ENCODE peak calls at places on chromosomes 5 and 9, in nine cellular contexts. A is HFF-Myc, H is fibroblast of pulmonary artery, K is progenitor cell of endocrine pancreas, B is A549, X is lung, T is neural crest cell, N is heart right ventricle, E is epithelial cell of esophagus. C is an unnamed sample.

GRCh38 chr5:95537501-95537900 is 17.3 kb downstream of the SKIC3 start:
- DNase-seq in A (no peak), H (peak; percentile 7), K (no peak), B (no peak), X (no peak), T (no peak), N (no peak), E (no peak), C (no peak)

GRCh38 chr9:115640887-115641286 is 512.7 kb upstream of the PAPPA start:
- DNase-seq in A (peak; percentile 29), H (peak; percentile 76), K (no peak), B (no peak), X (no peak), T (no peak), N (no peak), E (peak; percentile 77), C (no peak)

GRCh38 chr5:151646334-151646733 is 40.4 kb downstream of the SPARC start:
- DNase-seq in A (no peak), H (no peak), K (no peak), B (no peak), X (no peak), T (no peak), N (no peak), E (peak; percentile 69), C (no peak)

GRCh38 chr5:177189416-177189815 is 55.8 kb downstream of the NSD1 start:
- DNase-seq in A (no peak), H (peak; percentile 10), K (no peak), B (no peak), X (no peak), T (no peak), N (no peak), E (no peak), C (no peak)

GRCh38 chr5:71640408-71640807 is 53.3 kb downstream of the MCCC2 start:
- DNase-seq in A (no peak), H (no peak), K (no peak), B (no peak), X (no peak), T (no peak), N (no peak), E (no peak), C (no peak)

GRCh38 chr5:72503888-72504491 is 3.2 kb downstream of the ZNF366 start:
- DNase-seq in A (no peak), H (peak; percentile 50), K (no peak), B (peak; percentile 33), X (no peak), T (no peak), N (no peak), E (no peak), C (no peak)

GRCh38 chr9:81787747-81788632 is 98.6 kb upstream of the TLE1 start:
- DNase-seq in A (peak; percentile 73), H (peak; percentile 97), K (no peak), B (peak; percentile 80), X (peak; percentile 31), T (no peak), N (no peak), E (peak; percentile 55), C (no peak)

GRCh38 chr5:29085142-29085541 is 2046.8 kb upstream of the CDH9 start:
- DNase-seq in A (no peak), H (no peak), K (no peak), B (no peak), X (no peak), T (no peak), N (no peak), E (no peak), C (no peak)

GRCh38 chr9:14865206-14865605 is 45.0 kb downstream of the FREM1 start:
- DNase-seq in A (no peak), H (no peak), K (no peak), B (no peak), X (no peak), T (no peak), N (no peak), E (no peak), C (no peak)

GRCh38 chr5:169160405-169160901 is 140.5 kb downstream of the SLIT3 start:
- DNase-seq in A (no peak), H (peak; percentile 59), K (no peak), B (peak; percentile 46), X (no peak), T (no peak), N (no peak), E (peak; percentile 10), C (no peak)

GRCh38 chr5:52119768-52120167 is 667.9 kb upstream of the ITGA1 start:
- DNase-seq in A (no peak), H (no peak), K (no peak), B (no peak), X (no peak), T (no peak), N (no peak), E (no peak), C (no peak)

GRCh38 chr9:38372685-38373619 is 19.6 kb upstream of the ALDH1B1 start:
- DNase-seq in A (no peak), H (no peak), K (no peak), B (no peak), X (no peak), T (no peak), N (no peak), E (no peak), C (no peak)

GRCh38 chr5:177301503-177302165 is 1.9 kb downstream of the RAB24 start:
- DNase-seq in A (no peak), H (no peak), K (no peak), B (no peak), X (peak; percentile 77), T (no peak), N (no peak), E (peak; percentile 99), C (no peak)

GRCh38 chr9:108671156-108671555 is 184.6 kb downstream of the ACTL7B start:
- DNase-seq in A (peak; percentile 50), H (peak; percentile 13), K (no peak), B (peak; percentile 45), X (no peak), T (no peak), N (no peak), E (peak; percentile 85), C (no peak)

GRCh38 chr5:14142856-14143508 is at the start of gene TRIO:
- DNase-seq in A (peak; percentile 76), H (peak; percentile 93), K (peak; percentile 94), B (peak; percentile 90), X (peak; percentile 91), T (peak; percentile 97), N (peak; percentile 93), E (peak; percentile 88), C (peak; percentile 90)

GRCh38 chr5:59569608-59570334 is 323.8 kb downstream of the PDE4D start:
- DNase-seq in A (no peak), H (no peak), K (no peak), B (no peak), X (no peak), T (no peak), N (no peak), E (no peak), C (no peak)
- TF ChIP-seq CTCF in A (no peak), H (no peak), K (no peak), B (peak; percentile 36), X (no peak), T (no peak), N (no peak), E (no peak), C (no peak)

DNA sequence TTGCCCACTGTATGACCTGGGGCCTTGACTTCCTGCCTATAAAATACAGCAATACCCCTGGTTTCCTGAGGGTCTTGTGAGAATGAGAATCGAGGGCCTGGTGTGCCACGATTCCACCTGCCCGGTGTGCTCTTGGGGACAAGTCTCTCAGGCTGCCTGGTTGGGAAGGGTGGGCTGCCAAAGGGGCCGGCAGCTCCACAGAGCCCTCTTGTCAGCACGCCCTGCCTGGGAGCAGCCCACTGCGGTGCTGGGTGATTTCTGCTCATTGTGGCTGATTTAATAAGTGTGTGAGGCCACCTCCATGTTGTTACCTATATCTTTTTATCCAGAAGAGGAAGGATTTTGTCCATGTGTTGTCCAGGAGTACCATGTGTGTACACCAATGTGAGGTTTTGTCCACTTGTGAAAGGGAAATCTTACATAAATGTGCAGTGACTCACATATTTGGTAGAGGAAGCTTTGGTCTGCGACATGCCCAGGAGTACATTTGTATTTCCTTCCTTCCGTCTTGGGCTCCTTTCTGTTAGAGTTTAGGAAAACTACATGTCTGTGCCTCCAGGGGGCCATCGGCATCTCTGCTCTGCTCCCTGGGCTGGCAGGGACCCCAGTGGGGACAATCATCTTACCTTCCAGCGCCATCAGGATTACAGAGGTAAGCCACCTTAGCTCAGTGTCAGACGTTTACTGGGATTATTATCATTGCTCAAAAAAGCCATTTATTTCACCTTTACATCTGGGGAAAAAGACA is 108.6 kb downstream of the PHF2 start:
- DNase-seq in A (no peak), H (peak; percentile 27), K (peak; percentile 9), B (no peak), X (peak; percentile 10), T (no peak), N (no peak), E (peak; percentile 39), C (no peak)
- TF ChIP-seq CTCF in A (peak; percentile 21), H (peak; percentile 31), K (peak; percentile 54), B (no peak), X (no peak), T (peak; percentile 46), N (no peak), E (no peak), C (no peak)

DNA sequence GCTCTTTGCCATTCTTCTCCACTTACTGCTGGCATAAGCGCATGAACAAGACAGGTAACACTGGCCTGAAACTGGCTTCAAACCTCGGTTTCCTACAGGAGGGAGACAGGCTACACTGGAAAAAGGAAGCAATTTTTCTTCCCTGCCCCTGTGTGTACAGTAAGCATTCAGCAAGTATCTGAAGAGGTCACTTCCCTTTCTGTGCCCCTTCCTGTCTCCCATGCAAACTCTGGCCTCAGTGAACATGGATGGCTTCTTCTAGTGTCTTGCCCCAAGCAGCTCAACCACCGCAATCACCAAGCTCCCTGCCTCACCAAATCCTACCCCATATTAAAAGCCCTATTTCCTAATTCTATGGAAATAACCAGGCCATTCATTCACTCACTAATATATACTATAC is 42.4 kb downstream of the SERINC5 start:
- DNase-seq in A (no peak), H (no peak), K (no peak), B (no peak), X (no peak), T (no peak), N (no peak), E (no peak), C (no peak)
- TF ChIP-seq CTCF in A (no peak), H (no peak), K (no peak), B (no peak), X (no peak), T (no peak), N (no peak), E (no peak), C (no peak)

GRCh38 chr9:33190021-33190420 is 22.9 kb upstream of the B4GALT1 start:
- DNase-seq in A (no peak), H (no peak), K (no peak), B (no peak), X (no peak), T (no peak), N (no peak), E (no peak), C (no peak)

GRCh38 chr9:33189331-33189731 is 22.2 kb upstream of the B4GALT1 start:
- DNase-seq in A (no peak), H (no peak), K (no peak), B (no peak), X (no peak), T (no peak), N (no peak), E (no peak), C (no peak)

GRCh38 chr9:33193818-33194217 is 26.7 kb upstream of the B4GALT1 start:
- DNase-seq in A (no peak), H (no peak), K (no peak), B (no peak), X (no peak), T (no peak), N (no peak), E (peak; percentile 88), C (no peak)

GRCh38 chr9:33196736-33197135 is 29.6 kb upstream of the B4GALT1 start:
- DNase-seq in A (no peak), H (no peak), K (no peak), B (no peak), X (no peak), T (no peak), N (no peak), E (no peak), C (no peak)

GRCh38 chr9:33192493-33193245 is 25.5 kb upstream of the B4GALT1 start:
- DNase-seq in A (no peak), H (no peak), K (no peak), B (no peak), X (no peak), T (no peak), N (no peak), E (no peak), C (no peak)
- TF ChIP-seq CTCF in A (no peak), H (no peak), K (no peak), B (no peak), X (no peak), T (no peak), N (no peak), E (no peak), C (no peak)

C was measured in heart left ventricle.